ENCODE peak calls at places on chromosomes 1 and 21, in eight cellular contexts. One of them, this sample, is unnamed.
A peak's percentile ranks its signal among the peaks of the same experiment; 100 is the strongest.

GRCh38 chr1:78019031-78019430 is 14.3 kb downstream of the DNAJB4 start:
- DNase-seq in tibial nerve: no peak
- DNase-seq in fibroblast of mammary gland: no peak
- DNase-seq in A549: no peak
- DNase-seq in HCT116: no peak
- DNase-seq in fibroblast of villous mesenchyme: no peak
- DNase-seq in ovary: no peak
- DNase-seq in kidney epithelial cell: no peak
- DNase-seq in this sample: no peak

GRCh38 chr1:240401721-240402120 is 210.2 kb downstream of the GREM2 start:
- DNase-seq in tibial nerve: no peak
- DNase-seq in fibroblast of mammary gland: no peak
- DNase-seq in A549: no peak
- DNase-seq in HCT116: no peak
- DNase-seq in fibroblast of villous mesenchyme: no peak
- DNase-seq in ovary: no peak
- DNase-seq in kidney epithelial cell: no peak
- DNase-seq in this sample: peak; percentile 40

GRCh38 chr1:151849871-151850270 is 3.6 kb downstream of the THEM5 start:
- DNase-seq in tibial nerve: no peak
- DNase-seq in fibroblast of mammary gland: no peak
- DNase-seq in A549: no peak
- DNase-seq in HCT116: no peak
- DNase-seq in fibroblast of villous mesenchyme: no peak
- DNase-seq in ovary: no peak
- DNase-seq in kidney epithelial cell: no peak
- DNase-seq in this sample: no peak

GRCh38 chr1:15919316-15919715 is 56.6 kb downstream of the ZBTB17 start:
- DNase-seq in tibial nerve: no peak
- DNase-seq in fibroblast of mammary gland: peak; percentile 73
- DNase-seq in A549: no peak
- DNase-seq in HCT116: no peak
- DNase-seq in fibroblast of villous mesenchyme: peak; percentile 59
- DNase-seq in ovary: no peak
- DNase-seq in kidney epithelial cell: peak; percentile 68
- DNase-seq in this sample: peak; percentile 67

GRCh38 chr1:114227059-114227458 is 73.4 kb upstream of the SYT6 start:
- DNase-seq in tibial nerve: no peak
- DNase-seq in fibroblast of mammary gland: no peak
- DNase-seq in A549: no peak
- DNase-seq in HCT116: no peak
- DNase-seq in fibroblast of villous mesenchyme: no peak
- DNase-seq in ovary: no peak
- DNase-seq in kidney epithelial cell: no peak
- DNase-seq in this sample: no peak

GRCh38 chr21:44870748-44871495 is 2.6 kb downstream of the PTTG1IP start:
- DNase-seq in tibial nerve: peak; percentile 28
- DNase-seq in fibroblast of mammary gland: no peak
- DNase-seq in A549: no peak
- DNase-seq in HCT116: peak; percentile 21
- DNase-seq in fibroblast of villous mesenchyme: no peak
- DNase-seq in ovary: no peak
- DNase-seq in kidney epithelial cell: no peak
- DNase-seq in this sample: peak; percentile 22

GRCh38 chr1:219385786-219386427 is 212.2 kb downstream of the LYPLAL1 start:
- DNase-seq in tibial nerve: peak; percentile 41
- DNase-seq in fibroblast of mammary gland: peak; percentile 66
- DNase-seq in A549: peak; percentile 25
- DNase-seq in HCT116: peak; percentile 41
- DNase-seq in fibroblast of villous mesenchyme: peak; percentile 56
- DNase-seq in ovary: no peak
- DNase-seq in kidney epithelial cell: peak; percentile 23
- DNase-seq in this sample: peak; percentile 72

GRCh38 chr1:21332691-21333449 is 42.6 kb upstream of the ECE1 start:
- DNase-seq in tibial nerve: no peak
- DNase-seq in fibroblast of mammary gland: no peak
- DNase-seq in A549: no peak
- DNase-seq in HCT116: no peak
- DNase-seq in fibroblast of villous mesenchyme: no peak
- DNase-seq in ovary: no peak
- DNase-seq in kidney epithelial cell: no peak
- DNase-seq in this sample: no peak

GRCh38 chr1:180254854-180255253 is 24.8 kb downstream of the LHX4 start:
- DNase-seq in tibial nerve: no peak
- DNase-seq in fibroblast of mammary gland: no peak
- DNase-seq in A549: no peak
- DNase-seq in HCT116: no peak
- DNase-seq in fibroblast of villous mesenchyme: no peak
- DNase-seq in ovary: no peak
- DNase-seq in kidney epithelial cell: no peak
- DNase-seq in this sample: no peak

GRCh38 chr1:197786280-197786679 is 11.0 kb upstream of the DENND1B start:
- DNase-seq in tibial nerve: no peak
- DNase-seq in fibroblast of mammary gland: no peak
- DNase-seq in A549: no peak
- DNase-seq in HCT116: no peak
- DNase-seq in fibroblast of villous mesenchyme: no peak
- DNase-seq in ovary: no peak
- DNase-seq in kidney epithelial cell: no peak
- DNase-seq in this sample: no peak

GRCh38 chr1:155648207-155649147 is 38.5 kb downstream of the MSTO1 start:
- DNase-seq in tibial nerve: peak; percentile 33
- DNase-seq in fibroblast of mammary gland: peak; percentile 89
- DNase-seq in A549: peak; percentile 85
- DNase-seq in HCT116: peak; percentile 60
- DNase-seq in fibroblast of villous mesenchyme: peak; percentile 87
- DNase-seq in ovary: no peak
- DNase-seq in kidney epithelial cell: peak; percentile 77
- DNase-seq in this sample: peak; percentile 95

GRCh38 chr1:172405912-172406311 is 14.6 kb upstream of the C1orf105 start:
- DNase-seq in tibial nerve: no peak
- DNase-seq in fibroblast of mammary gland: no peak
- DNase-seq in A549: no peak
- DNase-seq in HCT116: no peak
- DNase-seq in fibroblast of villous mesenchyme: no peak
- DNase-seq in ovary: no peak
- DNase-seq in kidney epithelial cell: no peak
- DNase-seq in this sample: no peak

GRCh38 chr1:57597036-57597435 is 173.2 kb upstream of the DAB1 start:
- DNase-seq in tibial nerve: no peak
- DNase-seq in fibroblast of mammary gland: no peak
- DNase-seq in A549: no peak
- DNase-seq in HCT116: no peak
- DNase-seq in fibroblast of villous mesenchyme: no peak
- DNase-seq in ovary: no peak
- DNase-seq in kidney epithelial cell: no peak
- DNase-seq in this sample: no peak

GRCh38 chr1:57600424-57600823 is 176.6 kb upstream of the DAB1 start:
- DNase-seq in tibial nerve: no peak
- DNase-seq in fibroblast of mammary gland: no peak
- DNase-seq in A549: no peak
- DNase-seq in HCT116: no peak
- DNase-seq in fibroblast of villous mesenchyme: no peak
- DNase-seq in ovary: no peak
- DNase-seq in kidney epithelial cell: no peak
- DNase-seq in this sample: no peak

GRCh38 chr1:57599233-57599994 is 175.6 kb upstream of the DAB1 start:
- DNase-seq in tibial nerve: no peak
- DNase-seq in fibroblast of mammary gland: no peak
- DNase-seq in A549: no peak
- DNase-seq in HCT116: no peak
- DNase-seq in fibroblast of villous mesenchyme: no peak
- DNase-seq in ovary: no peak
- DNase-seq in kidney epithelial cell: peak; percentile 1
- DNase-seq in this sample: no peak
- TF ChIP-seq CTCF in tibial nerve: no peak
- TF ChIP-seq CTCF in fibroblast of mammary gland: no peak
- TF ChIP-seq CTCF in A549: no peak
- TF ChIP-seq CTCF in HCT116: no peak
- TF ChIP-seq CTCF in fibroblast of villous mesenchyme: no peak
- TF ChIP-seq CTCF in ovary: no peak
- TF ChIP-seq CTCF in kidney epithelial cell: no peak
- TF ChIP-seq CTCF in this sample: no peak

DNA sequence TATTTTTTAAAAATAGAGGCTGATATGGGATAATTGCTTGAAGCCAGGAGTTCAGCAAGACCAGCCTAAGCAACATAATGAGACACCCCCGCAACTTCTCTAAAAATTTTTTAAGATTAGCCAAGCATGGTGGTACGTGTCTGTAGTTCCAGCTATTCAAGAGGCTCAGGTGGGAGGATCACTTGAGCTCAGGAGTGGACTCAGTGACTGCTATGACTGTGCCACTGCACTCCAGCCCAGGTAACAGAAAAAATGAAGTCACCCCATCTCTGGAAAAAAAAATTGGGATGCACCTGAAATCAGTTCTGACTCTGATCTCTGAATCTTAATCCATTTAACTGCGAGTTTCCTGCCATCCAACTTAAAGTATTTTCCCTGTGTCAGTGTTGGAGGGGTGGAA is 124.2 kb downstream of the MRPS6 start:
- DNase-seq in tibial nerve: no peak
- DNase-seq in fibroblast of mammary gland: no peak
- DNase-seq in A549: no peak
- DNase-seq in HCT116: no peak
- DNase-seq in fibroblast of villous mesenchyme: no peak
- DNase-seq in ovary: no peak
- DNase-seq in kidney epithelial cell: no peak
- DNase-seq in this sample: no peak
- H3K4me3 ChIP-seq in tibial nerve: no peak overlapping the region
- H3K4me3 ChIP-seq in fibroblast of mammary gland: no peak overlapping the region
- H3K4me3 ChIP-seq in A549: no peak overlapping the region
- H3K4me3 ChIP-seq in HCT116: no peak overlapping the region
- H3K4me3 ChIP-seq in fibroblast of villous mesenchyme: no peak overlapping the region
- H3K4me3 ChIP-seq in ovary: no peak overlapping the region
- H3K4me3 ChIP-seq in kidney epithelial cell: no peak overlapping the region
- H3K4me3 ChIP-seq in this sample: no peak overlapping the region

DNA sequence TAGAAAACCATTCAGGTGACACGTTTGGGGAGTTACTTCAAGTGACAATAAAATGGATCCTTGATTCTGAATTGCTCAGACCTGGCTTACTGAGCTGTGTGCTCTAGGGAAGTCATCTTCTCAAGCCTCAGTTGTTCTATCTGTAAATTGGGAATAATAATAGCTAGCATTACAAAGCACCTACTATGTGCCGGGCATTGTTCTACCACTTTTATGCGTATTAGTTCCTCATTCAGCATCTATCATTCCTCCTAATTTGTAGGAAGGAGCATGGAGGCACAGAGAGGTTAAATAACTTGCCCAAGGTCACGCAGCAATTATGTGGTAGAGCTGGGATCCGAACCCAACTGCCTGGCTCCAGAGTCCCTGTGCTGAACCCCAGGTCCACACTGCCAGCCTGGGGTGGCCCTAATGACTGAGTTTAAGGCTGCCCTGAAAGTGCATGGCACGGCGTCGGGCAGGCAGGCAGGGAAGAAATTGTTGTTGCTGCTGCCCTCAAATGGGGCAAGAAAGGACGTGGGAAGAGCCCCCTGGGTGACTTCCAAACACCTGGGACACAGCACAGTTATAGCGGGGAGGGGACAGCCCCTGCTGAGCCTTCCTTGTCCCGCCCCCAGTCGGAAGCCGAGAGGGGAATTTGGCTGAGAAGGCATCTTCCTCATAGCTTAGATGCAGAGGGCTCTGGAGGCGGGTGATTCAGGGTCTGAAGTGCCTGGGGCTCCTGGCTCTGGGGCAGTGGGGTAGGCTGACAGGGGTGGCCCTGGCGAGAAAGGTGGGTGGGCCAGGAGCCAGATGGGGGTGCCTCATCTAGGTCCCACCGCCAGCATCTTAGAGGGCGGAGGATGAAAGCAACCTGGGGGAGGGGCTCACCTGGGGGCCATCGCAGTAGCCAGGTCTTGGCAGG is 86.5 kb upstream of the IFFO2 start:
- DNase-seq in tibial nerve: no peak
- DNase-seq in fibroblast of mammary gland: no peak
- DNase-seq in A549: no peak
- DNase-seq in HCT116: no peak
- DNase-seq in fibroblast of villous mesenchyme: no peak
- DNase-seq in ovary: no peak
- DNase-seq in kidney epithelial cell: no peak
- DNase-seq in this sample: no peak
- TF ChIP-seq CTCF in tibial nerve: no peak
- TF ChIP-seq CTCF in fibroblast of mammary gland: no peak
- TF ChIP-seq CTCF in A549: no peak
- TF ChIP-seq CTCF in HCT116: no peak
- TF ChIP-seq CTCF in fibroblast of villous mesenchyme: no peak
- TF ChIP-seq CTCF in ovary: no peak
- TF ChIP-seq CTCF in kidney epithelial cell: no peak
- TF ChIP-seq CTCF in this sample: no peak

GRCh38 chr1:153260473-153260979 is 1.0 kb downstream of the LORICRIN start:
- DNase-seq in tibial nerve: no peak
- DNase-seq in fibroblast of mammary gland: peak; percentile 2
- DNase-seq in A549: no peak
- DNase-seq in HCT116: no peak
- DNase-seq in fibroblast of villous mesenchyme: no peak
- DNase-seq in ovary: no peak
- DNase-seq in kidney epithelial cell: no peak
- DNase-seq in this sample: no peak

GRCh38 chr1:153261793-153262371 is 2.4 kb downstream of the LORICRIN start:
- DNase-seq in tibial nerve: no peak
- DNase-seq in fibroblast of mammary gland: no peak
- DNase-seq in A549: no peak
- DNase-seq in HCT116: no peak
- DNase-seq in fibroblast of villous mesenchyme: no peak
- DNase-seq in ovary: no peak
- DNase-seq in kidney epithelial cell: no peak
- DNase-seq in this sample: no peak

GRCh38 chr1:153259387-153259786 is at the start of gene LORICRIN:
- DNase-seq in tibial nerve: no peak
- DNase-seq in fibroblast of mammary gland: no peak
- DNase-seq in A549: no peak
- DNase-seq in HCT116: no peak
- DNase-seq in fibroblast of villous mesenchyme: no peak
- DNase-seq in ovary: no peak
- DNase-seq in kidney epithelial cell: no peak
- DNase-seq in this sample: no peak

GRCh38 chr1:153262462-153263157 is 3.1 kb downstream of the LORICRIN start:
- DNase-seq in tibial nerve: no peak
- DNase-seq in fibroblast of mammary gland: no peak
- DNase-seq in A549: no peak
- DNase-seq in HCT116: no peak
- DNase-seq in fibroblast of villous mesenchyme: no peak
- DNase-seq in ovary: no peak
- DNase-seq in kidney epithelial cell: no peak
- DNase-seq in this sample: no peak

GRCh38 chr1:153260980-153261792 is 1.7 kb downstream of the LORICRIN start:
- DNase-seq in tibial nerve: no peak
- DNase-seq in fibroblast of mammary gland: no peak
- DNase-seq in A549: no peak
- DNase-seq in HCT116: no peak
- DNase-seq in fibroblast of villous mesenchyme: peak; percentile 4
- DNase-seq in ovary: peak; percentile 68
- DNase-seq in kidney epithelial cell: no peak
- DNase-seq in this sample: no peak
- H3K4me3 ChIP-seq in tibial nerve: peak overlapping the region; percentile 26
- H3K4me3 ChIP-seq in fibroblast of mammary gland: no peak overlapping the region
- H3K4me3 ChIP-seq in A549: peak overlapping the region; percentile 45
- H3K4me3 ChIP-seq in HCT116: no peak overlapping the region
- H3K4me3 ChIP-seq in fibroblast of villous mesenchyme: peak overlapping the region; percentile 12
- H3K4me3 ChIP-seq in ovary: peak overlapping the region; percentile 43
- H3K4me3 ChIP-seq in kidney epithelial cell: peak overlapping the region; percentile 26
- H3K4me3 ChIP-seq in this sample: peak overlapping the region; percentile 16

This sample was measured in cardiac fibroblast.